ENCODE peak calls at places on chromosomes 6 and 20, in five cellular contexts. E is H9; Z is left ventricle myocardium inferior; O is transverse colon; L is CD4-positive, alpha-beta T cell. D is an unnamed sample.

GRCh38 chr6:169965657-169966311 is 214.4 kb downstream of the ERMARD start:
- DNase-seq in E (no peak), L (no peak), Z (no peak), O (no peak), D (no peak)

GRCh38 chr6:8082954-8083858 is 19.0 kb upstream of the BLOC1S5 start:
- DNase-seq in O (no peak), L (no peak), E (no peak), Z (no peak), D (no peak)

GRCh38 chr20:17533396-17533795 is 2.2 kb upstream of the BFSP1 start:
- DNase-seq in E (peak), L (no peak), O (no peak), Z (no peak), D (no peak)

GRCh38 chr6:25053875-25054371 is 118.2 kb upstream of the RIPOR2 start:
- DNase-seq in L (no peak), Z (no peak), E (no peak), O (no peak), D (no peak)

GRCh38 chr20:997016-997415 is 5.1 kb downstream of the RSPO4 start:
- DNase-seq in Z (no peak), E (no peak), L (no peak), O (no peak), D (no peak)

GRCh38 chr6:91438570-91438969 is 851.7 kb upstream of the MAP3K7 start:
- DNase-seq in E (no peak), L (no peak), Z (no peak), O (no peak), D (no peak)

GRCh38 chr6:7770601-7771000 is 44.7 kb downstream of the BMP6 start:
- DNase-seq in E (no peak), O (no peak), Z (no peak), L (no peak), D (no peak)

GRCh38 chr20:41443667-41444066 is 77.0 kb upstream of the EMILIN3 start:
- DNase-seq in Z (no peak), L (no peak), O (no peak), E (no peak), D (no peak)

GRCh38 chr6:90678049-90678779 is 91.3 kb upstream of the MAP3K7 start:
- DNase-seq in O (no peak), L (no peak), Z (no peak), E (no peak), D (no peak)

DNA sequence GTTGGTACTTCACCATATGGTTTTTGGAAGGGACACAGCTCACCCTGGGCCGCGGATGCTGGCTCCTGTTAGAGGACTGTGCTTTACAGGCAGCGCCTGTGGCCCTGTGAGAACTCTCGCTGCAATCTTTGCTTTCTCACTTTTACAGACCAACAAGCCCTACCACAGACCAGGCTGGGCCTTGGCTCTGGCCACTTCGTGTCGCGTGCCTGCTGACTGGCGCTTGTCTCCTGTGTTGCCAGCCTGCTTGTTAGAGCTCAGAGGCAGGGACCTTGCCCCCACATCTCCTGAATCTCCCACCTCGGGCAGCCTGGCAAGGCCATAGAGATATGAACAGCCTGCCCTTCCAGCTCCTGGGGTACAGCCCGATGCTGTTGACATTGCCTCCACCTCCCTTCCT is 56.1 kb downstream of the SYNJ2 start:
- DNase-seq in L (no peak), O (peak), Z (peak), E (no peak), D (no peak)
- H3K27ac ChIP-seq in L (no peak), O (no peak), Z (peak), E (no peak), D (no peak)

DNA sequence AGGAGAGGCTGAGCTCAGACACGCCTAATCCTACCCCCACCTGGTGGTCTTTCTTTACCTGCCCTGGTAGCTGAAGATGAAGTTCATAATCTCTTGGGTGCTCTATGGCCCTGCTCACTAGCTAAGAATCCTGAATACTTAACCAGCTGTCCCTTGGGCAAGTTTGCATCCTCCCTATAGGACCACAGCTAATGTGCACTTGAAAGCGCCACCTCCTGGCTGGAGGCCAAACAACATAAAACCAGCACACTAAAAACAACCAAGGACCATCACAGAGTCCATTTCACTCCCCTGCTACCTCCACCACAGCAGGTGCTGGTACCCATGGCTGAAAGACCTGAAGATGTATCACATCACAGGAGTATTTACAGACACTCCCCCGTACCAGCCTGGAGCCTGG is 155.5 kb upstream of the SLC24A3 start:
- DNase-seq in Z (no peak), E (no peak), L (no peak), O (no peak), D (no peak)
- TF ChIP-seq CTCF in Z (no peak), E (peak), L (no peak), O (no peak), D (no peak)

DNA sequence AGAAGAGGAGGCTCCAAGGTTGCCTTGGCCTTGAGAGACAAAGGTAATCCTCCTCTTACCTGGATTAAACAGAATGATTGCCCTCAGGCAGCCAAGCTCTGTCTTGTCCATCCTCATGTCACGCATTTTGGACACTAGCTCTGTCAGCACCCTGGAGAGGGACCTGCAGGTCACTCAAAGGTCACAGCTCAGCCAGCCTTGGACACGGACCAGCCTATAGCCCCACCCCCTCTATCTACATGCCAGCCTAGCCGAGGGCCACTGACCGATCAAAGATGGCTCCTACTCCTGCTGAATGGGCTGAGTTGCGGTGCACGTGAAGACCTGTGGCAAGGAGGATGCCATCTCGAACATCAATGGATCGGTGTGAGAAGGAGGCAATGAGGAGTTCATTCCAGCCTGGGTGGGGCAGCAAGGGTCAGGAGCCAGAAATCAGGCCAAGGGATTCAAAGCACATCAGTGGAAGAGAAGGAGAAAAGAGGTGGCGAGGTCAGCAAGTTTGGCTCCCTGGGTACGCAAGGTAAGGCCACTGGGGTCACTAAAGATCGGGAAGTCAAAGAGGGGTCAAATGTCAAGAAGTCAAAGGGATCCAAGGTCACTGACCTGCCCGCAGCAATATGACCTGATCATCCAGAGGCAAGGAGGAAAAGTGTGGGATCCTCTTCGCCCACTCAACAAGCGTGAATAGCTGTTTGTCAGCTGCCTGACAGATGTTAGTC is 3.2 kb upstream of the COL11A2 start:
- DNase-seq in L (no peak), O (no peak), Z (no peak), E (no peak), D (no peak)
- H3K27ac ChIP-seq in L (no peak), O (no peak), Z (peak), E (no peak), D (no peak)

DNA sequence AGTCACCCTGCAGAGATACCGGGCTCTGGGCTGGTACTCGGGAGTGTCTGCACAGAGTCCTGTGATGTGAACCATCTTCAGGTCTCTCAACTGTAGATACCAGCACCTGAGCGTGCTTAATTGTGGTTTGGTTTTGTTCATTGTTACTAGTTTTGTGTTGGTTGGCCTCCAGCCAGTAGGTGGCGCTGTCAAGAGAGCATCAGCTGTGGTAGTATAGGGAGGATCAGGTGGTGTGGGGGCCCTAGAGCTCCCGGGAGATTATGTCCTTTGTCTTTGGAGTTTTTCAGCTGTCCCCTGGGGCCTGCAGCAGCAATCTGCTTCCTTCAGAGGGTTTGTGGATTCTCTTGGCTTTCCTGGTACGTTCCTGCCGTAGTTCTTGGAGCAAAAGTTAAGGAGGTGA is 67.9 kb downstream of the CDYL start:
- DNase-seq in L (no peak), Z (no peak), O (no peak), E (peak), D (no peak)
- TF ChIP-seq CTCF in L (peak), Z (no peak), O (peak), E (peak), D (no peak)

GRCh38 chr6:19838442-19839236 is 1.5 kb downstream of the ID4 start:
- DNase-seq in L (no peak), Z (no peak), E (peak), O (peak), D (peak)

GRCh38 chr6:19839788-19840187 is 2.6 kb downstream of the ID4 start:
- DNase-seq in E (no peak), L (no peak), Z (no peak), O (no peak), D (no peak)

GRCh38 chr6:19839237-19839546 is 2.0 kb downstream of the ID4 start:
- DNase-seq in Z (no peak), O (no peak), L (no peak), E (no peak), D (no peak)

GRCh38 chr6:19841181-19841580 is 4.0 kb downstream of the ID4 start:
- DNase-seq in E (no peak), O (no peak), Z (no peak), L (no peak), D (no peak)

GRCh38 chr6:19842030-19842429 is 4.9 kb downstream of the ID4 start:
- DNase-seq in O (no peak), Z (no peak), L (no peak), E (no peak), D (no peak)
- H3K27ac ChIP-seq in O (no peak), Z (no peak), L (no peak), E (no peak), D (no peak)

DNA sequence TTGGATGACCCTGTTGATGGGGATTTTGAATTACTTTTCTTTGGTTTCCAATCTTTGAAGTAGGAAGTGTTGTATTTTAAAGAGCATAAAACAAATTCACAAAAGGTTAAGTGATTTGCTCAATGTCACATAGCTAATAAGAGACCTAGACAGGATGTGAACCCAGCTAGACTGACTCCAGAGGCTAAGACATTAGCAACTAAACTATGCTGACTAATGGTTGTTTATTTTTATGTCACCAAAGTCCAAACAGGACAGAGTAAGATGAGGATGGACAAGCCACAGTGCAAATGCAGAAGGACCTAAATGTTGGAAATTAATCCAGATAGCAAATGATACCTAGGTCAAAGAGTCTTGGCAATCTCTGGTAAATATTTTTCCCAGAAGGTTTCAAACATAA is 38.0 kb downstream of the OGFRL1 start:
- DNase-seq in E (no peak), O (no peak), L (no peak), Z (no peak), D (no peak)
- TF ChIP-seq CTCF in E (no peak), O (no peak), L (no peak), Z (no peak), D (no peak)

DNA sequence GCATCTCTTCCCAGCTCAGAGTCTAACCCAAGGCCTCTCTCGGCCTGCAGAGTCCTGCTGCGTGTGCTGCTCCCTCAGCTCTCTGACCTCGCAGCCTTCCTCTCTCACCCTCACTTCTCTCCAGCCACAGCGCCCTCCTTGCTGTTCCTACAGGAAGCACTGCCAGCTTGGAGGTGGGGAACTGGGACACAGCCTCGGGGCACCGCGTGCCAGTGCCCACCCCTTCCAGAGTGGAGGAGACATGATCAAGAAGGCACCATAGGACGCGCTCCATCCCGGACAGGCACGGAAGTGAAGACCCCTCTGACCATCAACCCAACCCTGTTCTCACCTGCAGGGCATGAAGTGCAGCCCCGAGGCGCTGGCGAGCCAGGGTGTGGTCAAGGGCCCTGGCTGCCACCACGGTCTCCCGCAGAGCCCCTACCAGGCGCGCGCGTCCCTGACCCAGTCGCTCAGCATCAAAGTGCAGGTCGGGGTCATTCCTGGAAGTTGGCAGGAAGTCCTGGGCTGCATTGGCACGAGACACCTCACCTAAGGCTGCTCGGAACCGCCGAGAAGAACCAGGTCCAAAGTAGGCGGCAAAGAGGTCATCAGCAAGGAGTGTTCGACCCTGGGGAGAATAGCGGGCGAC is 1.4 kb downstream of the VWA7 start:
- DNase-seq in L (no peak), E (no peak), O (no peak), Z (no peak), D (no peak)
- H3K27ac ChIP-seq in L (no peak), E (no peak), O (peak), Z (peak), D (no peak)

GRCh38 chr20:60144428-60144827 is 186.2 kb downstream of the CDH26 start:
- DNase-seq in O (no peak), E (no peak), L (no peak), Z (no peak), D (no peak)

GRCh38 chr20:60143450-60143849 is 185.2 kb downstream of the CDH26 start:
- DNase-seq in L (no peak), O (no peak), E (no peak), Z (no peak), D (no peak)

GRCh38 chr20:60148885-60149284 is 190.7 kb downstream of the CDH26 start:
- DNase-seq in L (no peak), O (no peak), E (no peak), Z (no peak), D (no peak)

GRCh38 chr20:60152792-60153191 is 194.6 kb downstream of the CDH26 start:
- DNase-seq in O (no peak), Z (no peak), L (no peak), E (no peak), D (no peak)

DNA sequence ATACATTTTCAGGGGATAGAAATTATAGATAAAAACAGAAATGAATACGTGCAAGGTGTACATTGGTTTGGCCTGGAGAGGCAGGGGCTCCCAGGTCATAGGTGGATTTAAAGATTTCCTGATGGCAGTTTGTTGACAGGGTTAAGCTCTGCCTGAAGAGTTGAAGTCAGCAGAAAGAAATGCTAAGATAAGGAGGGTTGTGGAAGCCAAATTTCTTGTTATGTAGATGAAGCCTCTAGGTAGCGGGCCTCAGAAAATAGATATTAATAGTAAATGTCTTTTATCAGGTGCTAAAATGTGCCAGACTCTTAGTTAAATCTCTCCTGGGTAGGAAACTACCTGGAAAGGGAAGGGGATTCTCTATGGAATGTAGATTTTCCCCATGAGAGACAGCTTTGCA is 188.8 kb downstream of the CDH26 start:
- DNase-seq in O (no peak), L (no peak), E (no peak), Z (no peak), D (no peak)
- TF ChIP-seq CTCF in O (no peak), L (no peak), E (no peak), Z (no peak), D (no peak)

D was measured in left lung.